ENCODE peak calls at places on chromosomes 3 and 15, in four cellular contexts. M is GM12878, J is K562, G is HepG2. Q is an unnamed sample.

GRCh38 chr3:183287301-183287971 is 34.4 kb downstream of the B3GNT5 start:
- DNase-seq in M (no peak), J (peak), G (no peak), Q (no peak)

GRCh38 chr3:45547764-45548683 is 46.5 kb upstream of the LIMD1 start:
- DNase-seq in M (no peak), J (no peak), G (no peak), Q (no peak)

GRCh38 chr3:169633105-169633504 is 30.4 kb downstream of the MECOM start:
- DNase-seq in M (no peak), J (no peak), G (no peak), Q (no peak)

GRCh38 chr3:49009391-49009790 is 2.2 kb downstream of the WDR6 start:
- DNase-seq in M (no peak), J (no peak), G (no peak), Q (no peak)

GRCh38 chr3:132317229-132317948 is at the start of gene ACP3:
- DNase-seq in M (peak), J (no peak), G (no peak), Q (no peak)

GRCh38 chr3:145902166-145902565 is 258.8 kb downstream of the PLOD2 start:
- DNase-seq in M (no peak), J (no peak), G (no peak), Q (no peak)

GRCh38 chr15:83973816-83974215 is 261.8 kb upstream of the GOLGA6L4 start:
- DNase-seq in M (no peak), J (peak), G (peak), Q (peak)

GRCh38 chr3:100107227-100107626 is 7.1 kb downstream of the FILIP1L start:
- DNase-seq in M (no peak), J (no peak), G (no peak), Q (no peak)

GRCh38 chr15:37764733-37765191 is 169.7 kb upstream of the TMCO5A start:
- DNase-seq in M (no peak), J (peak), G (peak), Q (peak)

GRCh38 chr3:161558256-161558655 is 61.6 kb downstream of the OTOL1 start:
- DNase-seq in M (no peak), J (no peak), G (no peak), Q (no peak)

GRCh38 chr3:167814441-167814951 is 79.0 kb downstream of the SERPINI1 start:
- DNase-seq in M (no peak), J (no peak), G (peak), Q (no peak)

GRCh38 chr15:82045179-82045891 is 483 bp downstream of the MEX3B start:
- DNase-seq in M (no peak), J (no peak), G (no peak), Q (peak)

GRCh38 chr3:40465111-40465407 is 7.9 kb downstream of the RPL14 start:
- DNase-seq in M (no peak), J (no peak), G (no peak), Q (no peak)

GRCh38 chr3:66083961-66084270 is 45.2 kb upstream of the MAGI1 start:
- DNase-seq in M (no peak), J (no peak), G (peak), Q (no peak)

GRCh38 chr3:124429129-124429815 is 301.0 kb upstream of the UMPS start:
- DNase-seq in M (no peak), J (no peak), G (no peak), Q (peak)

GRCh38 chr3:167830007-167830406 is 94.5 kb downstream of the SERPINI1 start:
- DNase-seq in M (no peak), J (no peak), G (no peak), Q (no peak)

GRCh38 chr3:192917508-192918274 is at the start of gene MB21D2:
- DNase-seq in M (no peak), J (peak), G (peak), Q (peak)

GRCh38 chr3:20340324-20340928 is 154.4 kb upstream of the SGO1 start:
- DNase-seq in M (peak), J (peak), G (peak), Q (peak)

GRCh38 chr15:60392601-60392985 is 5.2 kb downstream of the ANXA2 start:
- DNase-seq in M (no peak), J (no peak), G (peak), Q (peak)

GRCh38 chr15:52498700-52499099 is 30.0 kb downstream of the MYO5A start:
- DNase-seq in M (no peak), J (no peak), G (no peak), Q (no peak)

GRCh38 chr3:147415337-147415736 is 6.2 kb downstream of the ZIC1 start:
- DNase-seq in M (no peak), J (peak), G (no peak), Q (no peak)

GRCh38 chr15:40911693-40912092 is 17.4 kb downstream of the VPS18 start:
- DNase-seq in M (no peak), J (no peak), G (no peak), Q (no peak)

GRCh38 chr15:68774521-68775293 is 46.0 kb downstream of the ANP32A start:
- DNase-seq in M (no peak), J (no peak), G (no peak), Q (no peak)

GRCh38 chr3:23002846-23003800 is 200.0 kb upstream of the UBE2E2 start:
- DNase-seq in M (no peak), J (no peak), G (no peak), Q (no peak)

GRCh38 chr15:55151621-55152020 is 45.1 kb downstream of the RSL24D1 start:
- DNase-seq in M (no peak), J (no peak), G (no peak), Q (no peak)

GRCh38 chr3:32018723-32019564 is 37.4 kb downstream of the ZNF860 start:
- DNase-seq in M (no peak), J (peak), G (peak), Q (peak)

GRCh38 chr3:61926913-61927312 is 365.5 kb downstream of the PTPRG start:
- DNase-seq in M (no peak), J (no peak), G (no peak), Q (no peak)

GRCh38 chr3:27686642-27687041 is 35.5 kb downstream of the EOMES start:
- DNase-seq in M (no peak), J (no peak), G (no peak), Q (no peak)

GRCh38 chr3:50364573-50365079 is 5.3 kb upstream of the TMEM115 start:
- DNase-seq in M (no peak), J (no peak), G (no peak), Q (no peak)

GRCh38 chr3:105369501-105370371 is 3.0 kb downstream of the ALCAM start:
- DNase-seq in M (peak), J (no peak), G (peak), Q (peak)

GRCh38 chr3:132090921-132091320 is 56.1 kb upstream of the CPNE4 start:
- DNase-seq in M (no peak), J (no peak), G (no peak), Q (no peak)

GRCh38 chr15:101492752-101493692 is 3.5 kb upstream of the PCSK6 start:
- DNase-seq in M (no peak), J (no peak), G (no peak), Q (no peak)

GRCh38 chr3:45464336-45464809 is 76.0 kb downstream of the LARS2 start:
- DNase-seq in M (no peak), J (peak), G (no peak), Q (peak)

GRCh38 chr3:131072099-131072559 is 45.5 kb downstream of the NEK11 start:
- DNase-seq in M (no peak), J (peak), G (no peak), Q (no peak)

GRCh38 chr15:42348083-42348482 is 11.2 kb upstream of the CAPN3 start:
- DNase-seq in M (no peak), J (no peak), G (no peak), Q (no peak)

GRCh38 chr3:6528951-6529350 is 332.0 kb upstream of the GRM7 start:
- DNase-seq in M (no peak), J (no peak), G (peak), Q (no peak)

GRCh38 chr3:110311526-110311925 is 760.1 kb upstream of the NECTIN3 start:
- DNase-seq in M (no peak), J (no peak), G (no peak), Q (no peak)

GRCh38 chr3:42499478-42499871 is 3.0 kb upstream of the VIPR1 start:
- DNase-seq in M (no peak), J (no peak), G (no peak), Q (no peak)

GRCh38 chr3:42495393-42495792 is 7.0 kb upstream of the VIPR1 start:
- DNase-seq in M (no peak), J (no peak), G (no peak), Q (no peak)

GRCh38 chr3:42498034-42498433 is 4.4 kb upstream of the VIPR1 start:
- DNase-seq in M (no peak), J (no peak), G (no peak), Q (no peak)

GRCh38 chr3:42498791-42499477 is 3.5 kb upstream of the VIPR1 start:
- DNase-seq in M (no peak), J (no peak), G (no peak), Q (no peak)

DNA sequence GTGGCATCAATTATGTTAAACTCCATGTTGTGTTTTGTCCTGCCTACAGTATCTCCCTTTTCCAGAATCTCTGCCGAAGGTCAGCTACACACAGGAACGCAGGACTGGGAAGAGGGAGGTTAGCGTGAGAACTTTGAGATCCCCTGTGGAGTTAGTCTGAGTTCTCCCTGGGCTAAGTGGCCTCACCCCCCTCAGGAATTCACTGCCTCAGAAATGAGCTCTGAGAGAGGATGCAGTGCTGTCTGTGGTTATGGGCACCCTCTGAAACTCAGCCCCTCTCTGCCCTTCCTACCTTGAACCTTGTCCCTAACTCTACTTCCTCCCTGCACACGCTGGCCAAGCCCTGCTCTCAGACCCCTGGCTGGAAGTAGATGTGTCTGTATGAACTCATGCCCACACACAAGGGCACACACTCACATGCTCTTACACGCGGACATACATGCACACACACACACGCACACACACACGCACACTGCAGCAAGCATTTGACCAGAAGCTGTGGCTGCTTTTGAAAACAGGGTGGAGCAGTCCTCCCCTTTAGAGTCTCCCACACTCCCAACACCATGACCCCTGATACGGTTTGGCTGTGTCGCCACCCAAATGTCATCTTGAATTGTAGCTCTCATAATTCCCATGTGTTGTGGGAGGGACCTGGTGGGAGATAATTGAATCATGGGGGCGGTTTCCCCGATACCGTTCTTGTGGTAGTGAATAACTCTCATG is 5.3 kb upstream of the VIPR1 start:
- DNase-seq in M (no peak), J (no peak), G (peak), Q (peak)
- TF ChIP-seq KDM1A in M (no peak), J (no peak), G (no peak), Q (no peak)

GRCh38 chr15:80455051-80455648 is 51.0 kb downstream of the ARNT2 start:
- DNase-seq in M (no peak), J (no peak), G (no peak), Q (no peak)

GRCh38 chr15:80455668-80456442 is 51.7 kb downstream of the ARNT2 start:
- DNase-seq in M (peak), J (peak), G (peak), Q (peak)

GRCh38 chr15:80457896-80458295 is 53.7 kb downstream of the ARNT2 start:
- DNase-seq in M (no peak), J (no peak), G (no peak), Q (no peak)

GRCh38 chr15:80459380-80459779 is 55.2 kb downstream of the ARNT2 start:
- DNase-seq in M (no peak), J (no peak), G (peak), Q (no peak)

GRCh38 chr15:80456517-80457497 is 52.6 kb downstream of the ARNT2 start:
- DNase-seq in M (no peak), J (no peak), G (no peak), Q (no peak)
- TF ChIP-seq MYC in M (no peak), J (no peak), G (no peak), Q (no peak)

DNA sequence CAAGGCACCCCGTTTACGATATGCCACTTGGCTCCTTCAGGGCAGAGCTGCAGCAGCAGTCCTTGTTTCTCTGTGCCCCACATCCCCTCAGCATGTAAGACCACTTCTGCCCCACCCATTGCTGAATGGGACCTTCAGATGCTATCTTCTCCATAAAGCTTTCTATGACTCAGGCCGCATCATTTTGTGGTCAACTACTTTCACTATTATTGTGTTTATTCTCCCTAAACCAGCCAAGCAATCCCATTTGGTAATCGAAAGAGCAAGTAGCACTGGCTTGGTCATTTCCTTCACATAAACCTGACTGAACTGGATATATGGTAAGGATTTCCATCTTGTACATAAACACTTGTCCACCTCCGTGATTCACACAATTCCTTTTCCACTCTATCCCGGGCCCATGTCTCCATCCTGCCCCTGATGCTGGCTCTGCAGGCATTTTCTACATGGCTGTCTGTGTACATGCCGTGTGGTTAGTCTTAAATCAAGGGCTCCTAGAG is 25.7 kb downstream of the LIPC start:
- DNase-seq in M (peak), J (no peak), G (no peak), Q (no peak)
- TF ChIP-seq KDM1A in M (no peak), J (no peak), G (no peak), Q (no peak)

DNA sequence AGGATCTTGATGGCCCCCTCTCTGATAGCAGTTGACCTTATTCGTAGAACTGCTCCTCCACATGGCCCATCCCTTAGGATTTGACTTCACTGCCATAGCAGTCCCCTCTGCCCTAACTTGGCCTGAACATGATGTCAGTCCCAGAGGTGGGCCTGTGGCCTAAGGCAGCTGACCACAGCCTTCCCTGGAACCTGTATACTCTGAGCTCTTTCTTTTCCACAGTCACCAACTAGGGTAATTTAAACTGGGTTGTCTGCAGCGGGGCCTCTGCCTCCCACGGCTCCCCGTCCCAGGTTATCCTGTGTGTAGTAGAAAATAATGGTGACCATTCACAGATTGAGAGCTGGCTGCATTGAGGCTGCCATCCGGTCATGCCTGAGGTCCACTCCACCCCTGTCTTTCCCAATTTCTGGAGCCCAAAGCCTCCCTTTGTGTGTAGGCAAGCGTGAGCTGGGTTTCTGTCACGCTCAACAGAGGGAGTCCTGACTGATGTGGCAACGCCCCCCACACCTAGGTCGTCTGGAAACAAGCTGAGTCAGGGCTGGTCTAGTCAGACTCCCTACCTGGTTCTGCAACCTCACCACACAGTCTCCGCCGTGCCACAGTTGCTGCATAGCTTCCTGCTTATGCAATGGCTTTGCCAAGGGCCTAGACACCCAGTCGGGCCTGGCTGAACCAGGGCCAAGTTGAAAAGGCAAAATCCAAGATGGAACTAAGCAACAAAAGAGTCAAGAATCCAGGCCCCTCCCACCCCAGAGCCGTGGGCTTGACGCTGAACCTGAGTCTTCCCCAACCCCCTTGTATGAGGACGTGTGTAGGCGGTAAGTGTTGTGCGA is 284.5 kb downstream of the XXYLT1 start:
- DNase-seq in M (no peak), J (no peak), G (peak), Q (no peak)
- TF ChIP-seq MYC in M (no peak), J (no peak), G (no peak), Q (no peak)